ENCODE peak calls at places on chromosomes 12 and 14, in seven cellular contexts. N, T, G, C, P, U and V are unnamed samples.

GRCh38 chr12:2057041-2057792 is 4.4 kb downstream of the CACNA1C start:
- DNase-seq in N (peak; percentile 58), T (no peak), G (peak; percentile 11), C (no peak), P (peak; percentile 68), U (peak; percentile 21), V (peak; percentile 27)

GRCh38 chr14:105491366-105492006 is 440 bp downstream of the TEDC1 start:
- DNase-seq in N (peak; percentile 70), T (peak; percentile 93), G (no peak), C (peak; percentile 58), P (peak; percentile 95), U (peak; percentile 54), V (peak; percentile 87)

GRCh38 chr12:94875525-94875924 is 128.0 kb downstream of the NDUFA12 start:
- DNase-seq in N (peak; percentile 43), T (no peak), G (peak; percentile 65), C (peak; percentile 86), P (peak; percentile 40), U (peak; percentile 48), V (no peak)

GRCh38 chr12:68609955-68610434 is 704 bp upstream of the RAP1B start:
- DNase-seq in N (peak; percentile 44), T (no peak), G (peak; percentile 31), C (no peak), P (no peak), U (no peak), V (no peak)

GRCh38 chr12:14239350-14239934 is 126.0 kb upstream of the ATF7IP start:
- DNase-seq in N (no peak), T (no peak), G (peak; percentile 74), C (peak; percentile 86), P (no peak), U (no peak), V (no peak)

GRCh38 chr12:7265251-7265650 is 38.6 kb upstream of the ACSM4 start:
- DNase-seq in N (no peak), T (no peak), G (no peak), C (no peak), P (no peak), U (no peak), V (no peak)

GRCh38 chr12:109728921-109729836 is 15.6 kb downstream of the FAM222A start:
- DNase-seq in N (no peak), T (no peak), G (no peak), C (no peak), P (no peak), U (peak; percentile 88), V (no peak)

GRCh38 chr14:59239030-59239429 is 50.6 kb downstream of the DAAM1 start:
- DNase-seq in N (no peak), T (no peak), G (no peak), C (no peak), P (no peak), U (peak; percentile 50), V (no peak)

GRCh38 chr14:64937821-64938193 is 4.7 kb downstream of the GPX2 start:
- DNase-seq in N (no peak), T (no peak), G (peak; percentile 40), C (no peak), P (no peak), U (no peak), V (no peak)

GRCh38 chr14:51552275-51552674 is 99.4 kb upstream of the FRMD6 start:
- DNase-seq in N (no peak), T (no peak), G (no peak), C (no peak), P (no peak), U (no peak), V (no peak)

GRCh38 chr12:48997719-48998496 is 1.3 kb downstream of the DDN start:
- DNase-seq in N (no peak), T (peak; percentile 91), G (no peak), C (no peak), P (no peak), U (no peak), V (no peak)

GRCh38 chr14:104054222-104054905 is 31.1 kb upstream of the ASPG start:
- DNase-seq in N (no peak), T (no peak), G (no peak), C (no peak), P (no peak), U (no peak), V (no peak)

GRCh38 chr12:12788675-12789368 is 3.4 kb downstream of the APOLD1 start:
- DNase-seq in N (peak; percentile 91), T (no peak), G (peak; percentile 66), C (no peak), P (peak; percentile 64), U (peak; percentile 24), V (peak; percentile 48)

GRCh38 chr14:69370061-69370460 is 28.0 kb downstream of the ERH start:
- DNase-seq in N (no peak), T (no peak), G (no peak), C (no peak), P (no peak), U (no peak), V (no peak)

GRCh38 chr12:129659927-129660326 is 243.9 kb downstream of the TMEM132D start:
- DNase-seq in N (no peak), T (no peak), G (no peak), C (no peak), P (no peak), U (no peak), V (no peak)

GRCh38 chr14:89428556-89429196 is 11.6 kb upstream of the FOXN3 start:
- DNase-seq in N (no peak), T (peak; percentile 61), G (no peak), C (no peak), P (no peak), U (peak; percentile 84), V (no peak)

GRCh38 chr12:130951636-130952035 is 2.1 kb upstream of the ADGRD1 start:
- DNase-seq in N (no peak), T (no peak), G (no peak), C (no peak), P (no peak), U (no peak), V (no peak)

GRCh38 chr12:6765634-6766581 is at the start of gene PTMS:
- DNase-seq in N (peak; percentile 79), T (peak; percentile 94), G (peak; percentile 79), C (no peak), P (peak; percentile 58), U (peak; percentile 69), V (peak; percentile 28)

GRCh38 chr14:84340938-84341337 is 1189.0 kb upstream of the FLRT2 start:
- DNase-seq in N (peak; percentile 46), T (no peak), G (peak; percentile 25), C (no peak), P (no peak), U (no peak), V (no peak)